ENCODE peak calls at places on chromosomes 11 and 22, in seven cellular contexts. One of them, this sample, is unnamed.

GRCh38 chr11:68387840-68388239 is 72.7 kb upstream of the PPP6R3 start:
- DNase-seq in IMR-90: no peak
- DNase-seq in testis: no peak
- DNase-seq in OCI-LY7: no peak
- DNase-seq in GM12864: no peak
- DNase-seq in cardiac fibroblast: no peak
- DNase-seq in coronary artery: no peak
- DNase-seq in this sample: no peak

GRCh38 chr22:48717883-48718817 is 1109.5 kb downstream of the BRD1 start:
- DNase-seq in cardiac fibroblast: no peak
- DNase-seq in GM12864: no peak
- DNase-seq in testis: no peak
- DNase-seq in IMR-90: no peak
- DNase-seq in coronary artery: no peak
- DNase-seq in OCI-LY7: no peak
- DNase-seq in this sample: no peak

GRCh38 chr11:81772161-81772560 is 961.5 kb downstream of the FAM181B start:
- DNase-seq in GM12864: no peak
- DNase-seq in IMR-90: no peak
- DNase-seq in cardiac fibroblast: peak
- DNase-seq in coronary artery: no peak
- DNase-seq in testis: no peak
- DNase-seq in OCI-LY7: no peak
- DNase-seq in this sample: peak

GRCh38 chr22:50267591-50268390 is 2.4 kb downstream of the MAPK11 start:
- DNase-seq in OCI-LY7: peak
- DNase-seq in cardiac fibroblast: peak
- DNase-seq in IMR-90: peak
- DNase-seq in testis: peak
- DNase-seq in coronary artery: no peak
- DNase-seq in GM12864: no peak
- DNase-seq in this sample: no peak

GRCh38 chr11:46392421-46393230 is 1.1 kb upstream of the CHRM4 start:
- DNase-seq in OCI-LY7: peak
- DNase-seq in GM12864: no peak
- DNase-seq in coronary artery: peak
- DNase-seq in IMR-90: peak
- DNase-seq in testis: peak
- DNase-seq in cardiac fibroblast: peak
- DNase-seq in this sample: peak

GRCh38 chr11:116792869-116793475 is 1.3 kb upstream of the APOA5 start:
- DNase-seq in IMR-90: peak
- DNase-seq in testis: no peak
- DNase-seq in cardiac fibroblast: peak
- DNase-seq in OCI-LY7: no peak
- DNase-seq in GM12864: no peak
- DNase-seq in coronary artery: no peak
- DNase-seq in this sample: no peak

GRCh38 chr11:16321148-16321547 is 35.2 kb downstream of the SOX6 start:
- DNase-seq in testis: no peak
- DNase-seq in coronary artery: no peak
- DNase-seq in IMR-90: peak
- DNase-seq in cardiac fibroblast: no peak
- DNase-seq in OCI-LY7: no peak
- DNase-seq in GM12864: no peak
- DNase-seq in this sample: no peak

GRCh38 chr22:29700949-29701927 is 18.6 kb upstream of the CABP7 start:
- DNase-seq in GM12864: no peak
- DNase-seq in OCI-LY7: peak
- DNase-seq in coronary artery: no peak
- DNase-seq in testis: no peak
- DNase-seq in cardiac fibroblast: peak
- DNase-seq in IMR-90: peak
- DNase-seq in this sample: no peak

GRCh38 chr11:131693756-131694155 is 323.3 kb downstream of the NTM start:
- DNase-seq in cardiac fibroblast: no peak
- DNase-seq in IMR-90: no peak
- DNase-seq in testis: no peak
- DNase-seq in coronary artery: no peak
- DNase-seq in GM12864: no peak
- DNase-seq in OCI-LY7: no peak
- DNase-seq in this sample: no peak

GRCh38 chr11:10108901-10109665 is 184.9 kb downstream of the SBF2 start:
- DNase-seq in GM12864: no peak
- DNase-seq in testis: peak
- DNase-seq in OCI-LY7: no peak
- DNase-seq in IMR-90: peak
- DNase-seq in coronary artery: no peak
- DNase-seq in cardiac fibroblast: peak
- DNase-seq in this sample: peak

DNA sequence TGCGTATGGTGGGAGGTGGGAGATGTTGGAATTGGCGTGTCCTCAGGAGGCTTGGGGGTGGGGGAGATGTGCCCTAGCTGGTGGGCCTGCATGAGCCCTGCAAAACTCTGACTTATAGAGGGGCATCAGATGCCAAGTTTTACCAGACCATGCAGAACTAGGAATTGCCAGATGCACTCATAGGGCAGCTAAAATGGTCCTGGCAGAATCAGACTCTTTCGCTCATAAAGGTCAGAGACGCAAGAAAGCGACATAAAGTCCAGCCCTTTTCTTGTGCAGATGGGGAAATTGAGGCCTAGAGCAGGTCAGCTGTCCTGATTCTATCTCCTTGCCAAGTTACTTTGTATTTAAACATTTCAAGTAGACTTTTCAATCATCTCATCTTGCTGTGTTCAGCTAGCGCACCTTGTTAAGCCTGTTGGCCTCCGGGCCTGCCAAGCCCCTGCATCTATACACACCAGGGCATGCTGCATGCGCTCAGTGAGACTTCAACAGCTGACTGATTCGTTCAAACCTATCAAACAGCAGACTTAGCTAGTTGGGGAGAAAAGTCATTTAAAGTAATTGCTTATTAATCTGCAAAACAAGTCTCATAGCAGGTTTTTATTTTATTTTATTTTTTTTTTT is 34.1 kb upstream of the EHF start:
- DNase-seq in GM12864: no peak
- DNase-seq in cardiac fibroblast: peak
- DNase-seq in OCI-LY7: no peak
- DNase-seq in testis: no peak
- DNase-seq in IMR-90: no peak
- DNase-seq in coronary artery: no peak
- DNase-seq in this sample: no peak
- H3K4me3 ChIP-seq in GM12864: no peak
- H3K4me3 ChIP-seq in cardiac fibroblast: no peak
- H3K4me3 ChIP-seq in OCI-LY7: no peak
- H3K4me3 ChIP-seq in testis: no peak
- H3K4me3 ChIP-seq in IMR-90: no peak
- H3K4me3 ChIP-seq in coronary artery: peak
- H3K4me3 ChIP-seq in this sample: no peak

GRCh38 chr11:83408946-83409345 is 122.8 kb upstream of the CCDC90B start:
- DNase-seq in OCI-LY7: no peak
- DNase-seq in cardiac fibroblast: no peak
- DNase-seq in GM12864: no peak
- DNase-seq in testis: no peak
- DNase-seq in coronary artery: no peak
- DNase-seq in IMR-90: no peak
- DNase-seq in this sample: no peak
- TF ChIP-seq CTCF in OCI-LY7: no peak
- TF ChIP-seq CTCF in cardiac fibroblast: no peak
- TF ChIP-seq CTCF in GM12864: no peak
- TF ChIP-seq CTCF in testis: no peak
- TF ChIP-seq CTCF in coronary artery: no peak
- TF ChIP-seq CTCF in IMR-90: no peak
- TF ChIP-seq CTCF in this sample: no peak

GRCh38 chr22:27795053-27795452 is 6.5 kb downstream of the MN1 start:
- DNase-seq in cardiac fibroblast: no peak
- DNase-seq in testis: no peak
- DNase-seq in GM12864: no peak
- DNase-seq in coronary artery: peak
- DNase-seq in IMR-90: no peak
- DNase-seq in OCI-LY7: no peak
- DNase-seq in this sample: no peak

GRCh38 chr22:27797793-27798525 is 3.6 kb downstream of the MN1 start:
- DNase-seq in IMR-90: no peak
- DNase-seq in GM12864: no peak
- DNase-seq in OCI-LY7: no peak
- DNase-seq in coronary artery: peak
- DNase-seq in testis: no peak
- DNase-seq in cardiac fibroblast: no peak
- DNase-seq in this sample: no peak

GRCh38 chr22:27796829-27797792 is 4.4 kb downstream of the MN1 start:
- DNase-seq in GM12864: no peak
- DNase-seq in testis: no peak
- DNase-seq in IMR-90: no peak
- DNase-seq in coronary artery: peak
- DNase-seq in OCI-LY7: no peak
- DNase-seq in cardiac fibroblast: no peak
- DNase-seq in this sample: no peak

GRCh38 chr22:27794244-27794643 is 7.3 kb downstream of the MN1 start:
- DNase-seq in IMR-90: no peak
- DNase-seq in cardiac fibroblast: no peak
- DNase-seq in coronary artery: no peak
- DNase-seq in testis: no peak
- DNase-seq in OCI-LY7: no peak
- DNase-seq in GM12864: no peak
- DNase-seq in this sample: no peak

GRCh38 chr22:27796118-27796517 is 5.4 kb downstream of the MN1 start:
- DNase-seq in cardiac fibroblast: no peak
- DNase-seq in testis: no peak
- DNase-seq in OCI-LY7: no peak
- DNase-seq in GM12864: no peak
- DNase-seq in coronary artery: peak
- DNase-seq in IMR-90: no peak
- DNase-seq in this sample: no peak
- H3K4me3 ChIP-seq in cardiac fibroblast: peak
- H3K4me3 ChIP-seq in testis: no peak
- H3K4me3 ChIP-seq in OCI-LY7: no peak
- H3K4me3 ChIP-seq in GM12864: no peak
- H3K4me3 ChIP-seq in coronary artery: peak
- H3K4me3 ChIP-seq in IMR-90: no peak
- H3K4me3 ChIP-seq in this sample: peak

DNA sequence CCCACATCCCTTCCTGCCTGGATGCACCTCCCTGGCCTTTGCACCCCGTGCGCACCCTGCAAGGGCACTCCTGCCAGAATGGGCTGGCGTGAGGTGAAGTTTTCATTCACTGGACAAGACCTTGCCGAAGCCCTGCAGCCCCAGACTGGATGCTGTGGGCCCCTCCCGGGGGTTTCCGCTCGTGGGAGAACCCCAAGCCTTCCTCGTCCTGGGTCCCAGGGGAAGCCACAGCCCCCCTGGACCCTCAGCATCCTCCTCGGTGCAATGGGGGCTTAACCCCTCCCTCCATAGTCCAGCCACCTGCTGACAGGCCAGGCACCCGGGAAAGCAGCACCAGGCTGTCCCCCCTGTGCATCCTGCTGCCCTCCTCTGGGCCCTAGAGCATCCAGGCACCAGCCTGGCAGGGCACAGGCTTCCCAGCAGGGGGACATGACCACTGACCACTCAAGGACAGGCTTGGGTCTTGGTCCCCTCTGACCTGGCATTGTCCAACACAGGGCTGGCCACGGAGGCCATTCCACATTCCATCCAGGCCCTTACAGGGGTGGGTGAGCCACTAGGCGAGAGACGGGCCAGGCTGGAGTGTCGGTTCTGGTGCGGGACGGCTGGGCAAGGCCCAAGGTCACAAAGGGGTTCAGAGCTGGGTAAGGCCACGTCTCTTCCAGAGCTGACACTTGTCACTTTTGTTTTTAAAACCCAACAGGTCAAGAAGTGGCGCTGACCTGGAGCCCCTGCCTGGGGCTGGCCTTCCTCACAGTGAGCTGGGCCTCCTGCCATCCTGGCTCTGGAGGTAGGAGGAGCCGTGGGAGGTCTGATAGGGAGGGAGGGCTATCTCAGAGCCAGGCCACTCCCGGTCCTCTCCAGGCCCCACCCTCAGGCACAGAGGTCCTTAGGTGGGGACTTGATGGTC is 41.5 kb upstream of the PPARA start:
- DNase-seq in GM12864: no peak
- DNase-seq in cardiac fibroblast: peak
- DNase-seq in testis: peak
- DNase-seq in coronary artery: no peak
- DNase-seq in OCI-LY7: no peak
- DNase-seq in IMR-90: peak
- DNase-seq in this sample: no peak
- TF ChIP-seq CTCF in GM12864: no peak
- TF ChIP-seq CTCF in cardiac fibroblast: no peak
- TF ChIP-seq CTCF in testis: no peak
- TF ChIP-seq CTCF in coronary artery: no peak
- TF ChIP-seq CTCF in OCI-LY7: no peak
- TF ChIP-seq CTCF in IMR-90: no peak
- TF ChIP-seq CTCF in this sample: no peak

GRCh38 chr11:4063348-4063747 is 31.3 kb upstream of the RRM1 start:
- DNase-seq in IMR-90: peak
- DNase-seq in cardiac fibroblast: no peak
- DNase-seq in OCI-LY7: no peak
- DNase-seq in coronary artery: no peak
- DNase-seq in testis: no peak
- DNase-seq in GM12864: no peak
- DNase-seq in this sample: no peak
- H3K4me3 ChIP-seq in IMR-90: no peak
- H3K4me3 ChIP-seq in cardiac fibroblast: no peak
- H3K4me3 ChIP-seq in OCI-LY7: no peak
- H3K4me3 ChIP-seq in coronary artery: no peak
- H3K4me3 ChIP-seq in testis: no peak
- H3K4me3 ChIP-seq in GM12864: no peak
- H3K4me3 ChIP-seq in this sample: no peak

DNA sequence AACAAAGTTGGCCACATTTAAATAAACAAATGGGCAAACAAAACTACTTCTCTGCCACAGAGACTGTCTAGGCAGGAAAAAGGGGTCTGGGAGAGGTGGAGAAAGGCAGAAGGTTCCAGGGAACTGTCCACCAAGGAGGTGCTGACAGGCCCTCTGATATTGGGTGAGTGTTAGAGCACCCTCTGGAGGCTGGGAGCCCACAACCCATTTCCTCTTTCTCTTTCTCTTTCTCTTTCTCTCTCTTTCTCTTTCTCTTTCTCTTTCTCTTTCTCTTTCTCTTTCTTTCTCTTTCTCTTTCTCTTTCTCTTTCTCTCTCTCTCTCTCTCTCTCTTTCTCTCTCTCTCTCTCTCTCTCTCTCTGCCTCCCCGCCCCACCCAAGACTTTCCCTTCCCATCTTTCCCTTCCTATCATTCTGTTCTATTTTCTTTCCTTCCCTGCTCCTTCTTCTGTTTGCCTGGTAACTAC is 912.8 kb downstream of the DLG2 start:
- DNase-seq in coronary artery: no peak
- DNase-seq in cardiac fibroblast: peak
- DNase-seq in OCI-LY7: peak
- DNase-seq in IMR-90: peak
- DNase-seq in testis: peak
- DNase-seq in GM12864: no peak
- DNase-seq in this sample: peak
- TF ChIP-seq CTCF in coronary artery: no peak
- TF ChIP-seq CTCF in cardiac fibroblast: peak
- TF ChIP-seq CTCF in OCI-LY7: peak
- TF ChIP-seq CTCF in IMR-90: peak
- TF ChIP-seq CTCF in testis: no peak
- TF ChIP-seq CTCF in GM12864: peak
- TF ChIP-seq CTCF in this sample: peak

GRCh38 chr11:111605681-111606080 is 3.4 kb downstream of the SIK2 start:
- DNase-seq in cardiac fibroblast: no peak
- DNase-seq in GM12864: no peak
- DNase-seq in IMR-90: no peak
- DNase-seq in testis: no peak
- DNase-seq in OCI-LY7: no peak
- DNase-seq in coronary artery: no peak
- DNase-seq in this sample: no peak
- H3K4me3 ChIP-seq in cardiac fibroblast: no peak
- H3K4me3 ChIP-seq in GM12864: no peak
- H3K4me3 ChIP-seq in IMR-90: no peak
- H3K4me3 ChIP-seq in testis: no peak
- H3K4me3 ChIP-seq in OCI-LY7: no peak
- H3K4me3 ChIP-seq in coronary artery: no peak
- H3K4me3 ChIP-seq in this sample: no peak

GRCh38 chr11:64656797-64657196 is 65.8 kb downstream of the SLC22A12 start:
- DNase-seq in coronary artery: no peak
- DNase-seq in OCI-LY7: no peak
- DNase-seq in GM12864: no peak
- DNase-seq in testis: no peak
- DNase-seq in cardiac fibroblast: no peak
- DNase-seq in IMR-90: no peak
- DNase-seq in this sample: no peak
- TF ChIP-seq CTCF in coronary artery: no peak
- TF ChIP-seq CTCF in OCI-LY7: no peak
- TF ChIP-seq CTCF in GM12864: no peak
- TF ChIP-seq CTCF in testis: no peak
- TF ChIP-seq CTCF in cardiac fibroblast: no peak
- TF ChIP-seq CTCF in IMR-90: no peak
- TF ChIP-seq CTCF in this sample: no peak